ENCODE peak calls at places on chromosomes 2 and 18, in ten cellular contexts. One of them, this sample, is unnamed.

GRCh38 chr2:40725040-40725439 is 273.1 kb upstream of the SLC8A1 start:
- ATAC-seq in right cardiac atrium: peak
- ATAC-seq in stimulated activated memory B cell treated with anti-CD40 and anti-IgM and Interleukin-4, amounts not matched to agents 10 μg/mL and 1 μg/mL and 100 μg/mL, for 72 hours: no peak
- ATAC-seq in left lung: no peak
- ATAC-seq in activated CD8-positive, alpha-beta memory T cell treated with anti-CD3 and anti-CD28 coated beads, Interleukin-2, amount 10 ng/mL, durations not matched to agents 7 days and 5 days: no peak
- ATAC-seq in A549: no peak
- ATAC-seq in CD4-positive, alpha-beta T cell: no peak
- ATAC-seq in CD8-positive, alpha-beta T cell: no peak
- ATAC-seq in mucosa of descending colon: no peak
- ATAC-seq in HCT116: no peak
- ATAC-seq in this sample: no peak

GRCh38 chr2:27681844-27682243 is 18.2 kb downstream of the SLC4A1AP start:
- ATAC-seq in activated CD8-positive, alpha-beta memory T cell treated with anti-CD3 and anti-CD28 coated beads, Interleukin-2, amount 10 ng/mL, durations not matched to agents 7 days and 5 days: no peak
- ATAC-seq in CD8-positive, alpha-beta T cell: no peak
- ATAC-seq in A549: peak
- ATAC-seq in stimulated activated memory B cell treated with anti-CD40 and anti-IgM and Interleukin-4, amounts not matched to agents 10 μg/mL and 1 μg/mL and 100 μg/mL, for 72 hours: no peak
- ATAC-seq in mucosa of descending colon: peak
- ATAC-seq in right cardiac atrium: no peak
- ATAC-seq in left lung: peak
- ATAC-seq in CD4-positive, alpha-beta T cell: no peak
- ATAC-seq in HCT116: peak
- ATAC-seq in this sample: peak

GRCh38 chr2:231190531-231191197 is 7.8 kb upstream of the ARMC9 start:
- ATAC-seq in right cardiac atrium: peak
- ATAC-seq in activated CD8-positive, alpha-beta memory T cell treated with anti-CD3 and anti-CD28 coated beads, Interleukin-2, amount 10 ng/mL, durations not matched to agents 7 days and 5 days: no peak
- ATAC-seq in HCT116: no peak
- ATAC-seq in A549: peak
- ATAC-seq in left lung: peak
- ATAC-seq in mucosa of descending colon: peak
- ATAC-seq in stimulated activated memory B cell treated with anti-CD40 and anti-IgM and Interleukin-4, amounts not matched to agents 10 μg/mL and 1 μg/mL and 100 μg/mL, for 72 hours: no peak
- ATAC-seq in CD4-positive, alpha-beta T cell: no peak
- ATAC-seq in CD8-positive, alpha-beta T cell: no peak
- ATAC-seq in this sample: no peak

GRCh38 chr2:30826916-30827315 is 19.7 kb upstream of the CAPN13 start:
- ATAC-seq in CD4-positive, alpha-beta T cell: no peak
- ATAC-seq in CD8-positive, alpha-beta T cell: no peak
- ATAC-seq in A549: no peak
- ATAC-seq in left lung: no peak
- ATAC-seq in HCT116: no peak
- ATAC-seq in stimulated activated memory B cell treated with anti-CD40 and anti-IgM and Interleukin-4, amounts not matched to agents 10 μg/mL and 1 μg/mL and 100 μg/mL, for 72 hours: no peak
- ATAC-seq in right cardiac atrium: no peak
- ATAC-seq in mucosa of descending colon: no peak
- ATAC-seq in activated CD8-positive, alpha-beta memory T cell treated with anti-CD3 and anti-CD28 coated beads, Interleukin-2, amount 10 ng/mL, durations not matched to agents 7 days and 5 days: no peak
- ATAC-seq in this sample: no peak

GRCh38 chr2:111219285-111219684 is 98.6 kb downstream of the BCL2L11 start:
- ATAC-seq in CD8-positive, alpha-beta T cell: no peak
- ATAC-seq in right cardiac atrium: no peak
- ATAC-seq in A549: no peak
- ATAC-seq in mucosa of descending colon: peak
- ATAC-seq in HCT116: no peak
- ATAC-seq in CD4-positive, alpha-beta T cell: no peak
- ATAC-seq in stimulated activated memory B cell treated with anti-CD40 and anti-IgM and Interleukin-4, amounts not matched to agents 10 μg/mL and 1 μg/mL and 100 μg/mL, for 72 hours: peak
- ATAC-seq in activated CD8-positive, alpha-beta memory T cell treated with anti-CD3 and anti-CD28 coated beads, Interleukin-2, amount 10 ng/mL, durations not matched to agents 7 days and 5 days: no peak
- ATAC-seq in left lung: no peak
- ATAC-seq in this sample: no peak

GRCh38 chr2:109238580-109238979 is 109.6 kb downstream of the SH3RF3 start:
- ATAC-seq in HCT116: no peak
- ATAC-seq in CD4-positive, alpha-beta T cell: peak
- ATAC-seq in stimulated activated memory B cell treated with anti-CD40 and anti-IgM and Interleukin-4, amounts not matched to agents 10 μg/mL and 1 μg/mL and 100 μg/mL, for 72 hours: peak
- ATAC-seq in right cardiac atrium: peak
- ATAC-seq in A549: no peak
- ATAC-seq in CD8-positive, alpha-beta T cell: peak
- ATAC-seq in left lung: peak
- ATAC-seq in activated CD8-positive, alpha-beta memory T cell treated with anti-CD3 and anti-CD28 coated beads, Interleukin-2, amount 10 ng/mL, durations not matched to agents 7 days and 5 days: peak
- ATAC-seq in mucosa of descending colon: peak
- ATAC-seq in this sample: no peak

GRCh38 chr2:174585657-174586056 is 11.9 kb downstream of the WIPF1 start:
- ATAC-seq in A549: no peak
- ATAC-seq in right cardiac atrium: no peak
- ATAC-seq in CD4-positive, alpha-beta T cell: no peak
- ATAC-seq in HCT116: no peak
- ATAC-seq in stimulated activated memory B cell treated with anti-CD40 and anti-IgM and Interleukin-4, amounts not matched to agents 10 μg/mL and 1 μg/mL and 100 μg/mL, for 72 hours: no peak
- ATAC-seq in left lung: no peak
- ATAC-seq in CD8-positive, alpha-beta T cell: no peak
- ATAC-seq in activated CD8-positive, alpha-beta memory T cell treated with anti-CD3 and anti-CD28 coated beads, Interleukin-2, amount 10 ng/mL, durations not matched to agents 7 days and 5 days: no peak
- ATAC-seq in mucosa of descending colon: no peak
- ATAC-seq in this sample: no peak

GRCh38 chr2:233349005-233349998 is 5.0 kb upstream of the DGKD start:
- ATAC-seq in left lung: peak
- ATAC-seq in CD4-positive, alpha-beta T cell: no peak
- ATAC-seq in activated CD8-positive, alpha-beta memory T cell treated with anti-CD3 and anti-CD28 coated beads, Interleukin-2, amount 10 ng/mL, durations not matched to agents 7 days and 5 days: no peak
- ATAC-seq in right cardiac atrium: peak
- ATAC-seq in HCT116: no peak
- ATAC-seq in A549: no peak
- ATAC-seq in stimulated activated memory B cell treated with anti-CD40 and anti-IgM and Interleukin-4, amounts not matched to agents 10 μg/mL and 1 μg/mL and 100 μg/mL, for 72 hours: peak
- ATAC-seq in CD8-positive, alpha-beta T cell: no peak
- ATAC-seq in mucosa of descending colon: peak
- ATAC-seq in this sample: no peak

GRCh38 chr2:98606431-98606830 is 1.9 kb downstream of the COA5 start:
- ATAC-seq in CD8-positive, alpha-beta T cell: no peak
- ATAC-seq in left lung: no peak
- ATAC-seq in A549: no peak
- ATAC-seq in right cardiac atrium: no peak
- ATAC-seq in HCT116: no peak
- ATAC-seq in mucosa of descending colon: no peak
- ATAC-seq in CD4-positive, alpha-beta T cell: no peak
- ATAC-seq in stimulated activated memory B cell treated with anti-CD40 and anti-IgM and Interleukin-4, amounts not matched to agents 10 μg/mL and 1 μg/mL and 100 μg/mL, for 72 hours: no peak
- ATAC-seq in activated CD8-positive, alpha-beta memory T cell treated with anti-CD3 and anti-CD28 coated beads, Interleukin-2, amount 10 ng/mL, durations not matched to agents 7 days and 5 days: no peak
- ATAC-seq in this sample: no peak

GRCh38 chr2:67510745-67511144 is 113.6 kb downstream of the ETAA1 start:
- ATAC-seq in activated CD8-positive, alpha-beta memory T cell treated with anti-CD3 and anti-CD28 coated beads, Interleukin-2, amount 10 ng/mL, durations not matched to agents 7 days and 5 days: no peak
- ATAC-seq in mucosa of descending colon: no peak
- ATAC-seq in stimulated activated memory B cell treated with anti-CD40 and anti-IgM and Interleukin-4, amounts not matched to agents 10 μg/mL and 1 μg/mL and 100 μg/mL, for 72 hours: no peak
- ATAC-seq in HCT116: no peak
- ATAC-seq in CD8-positive, alpha-beta T cell: no peak
- ATAC-seq in left lung: peak
- ATAC-seq in A549: no peak
- ATAC-seq in right cardiac atrium: peak
- ATAC-seq in CD4-positive, alpha-beta T cell: no peak
- ATAC-seq in this sample: no peak

GRCh38 chr2:121804997-121805766 is 49.7 kb downstream of the TSN start:
- ATAC-seq in CD4-positive, alpha-beta T cell: no peak
- ATAC-seq in A549: no peak
- ATAC-seq in left lung: no peak
- ATAC-seq in right cardiac atrium: no peak
- ATAC-seq in activated CD8-positive, alpha-beta memory T cell treated with anti-CD3 and anti-CD28 coated beads, Interleukin-2, amount 10 ng/mL, durations not matched to agents 7 days and 5 days: no peak
- ATAC-seq in CD8-positive, alpha-beta T cell: no peak
- ATAC-seq in stimulated activated memory B cell treated with anti-CD40 and anti-IgM and Interleukin-4, amounts not matched to agents 10 μg/mL and 1 μg/mL and 100 μg/mL, for 72 hours: no peak
- ATAC-seq in mucosa of descending colon: no peak
- ATAC-seq in HCT116: no peak
- ATAC-seq in this sample: no peak

GRCh38 chr2:102439065-102439695 is 16.2 kb downstream of the IL18RAP start:
- ATAC-seq in CD8-positive, alpha-beta T cell: no peak
- ATAC-seq in right cardiac atrium: peak
- ATAC-seq in stimulated activated memory B cell treated with anti-CD40 and anti-IgM and Interleukin-4, amounts not matched to agents 10 μg/mL and 1 μg/mL and 100 μg/mL, for 72 hours: no peak
- ATAC-seq in A549: no peak
- ATAC-seq in left lung: peak
- ATAC-seq in HCT116: no peak
- ATAC-seq in CD4-positive, alpha-beta T cell: no peak
- ATAC-seq in mucosa of descending colon: no peak
- ATAC-seq in activated CD8-positive, alpha-beta memory T cell treated with anti-CD3 and anti-CD28 coated beads, Interleukin-2, amount 10 ng/mL, durations not matched to agents 7 days and 5 days: no peak
- ATAC-seq in this sample: no peak

GRCh38 chr18:77012751-77013550 is 119.6 kb downstream of the MBP start:
- ATAC-seq in activated CD8-positive, alpha-beta memory T cell treated with anti-CD3 and anti-CD28 coated beads, Interleukin-2, amount 10 ng/mL, durations not matched to agents 7 days and 5 days: no peak
- ATAC-seq in right cardiac atrium: peak
- ATAC-seq in A549: no peak
- ATAC-seq in HCT116: no peak
- ATAC-seq in stimulated activated memory B cell treated with anti-CD40 and anti-IgM and Interleukin-4, amounts not matched to agents 10 μg/mL and 1 μg/mL and 100 μg/mL, for 72 hours: no peak
- ATAC-seq in mucosa of descending colon: no peak
- ATAC-seq in CD8-positive, alpha-beta T cell: no peak
- ATAC-seq in left lung: no peak
- ATAC-seq in CD4-positive, alpha-beta T cell: no peak
- ATAC-seq in this sample: no peak

GRCh38 chr18:22200611-22201225 is 31.3 kb downstream of the GATA6 start:
- ATAC-seq in left lung: no peak
- ATAC-seq in activated CD8-positive, alpha-beta memory T cell treated with anti-CD3 and anti-CD28 coated beads, Interleukin-2, amount 10 ng/mL, durations not matched to agents 7 days and 5 days: no peak
- ATAC-seq in mucosa of descending colon: no peak
- ATAC-seq in stimulated activated memory B cell treated with anti-CD40 and anti-IgM and Interleukin-4, amounts not matched to agents 10 μg/mL and 1 μg/mL and 100 μg/mL, for 72 hours: peak
- ATAC-seq in CD8-positive, alpha-beta T cell: no peak
- ATAC-seq in right cardiac atrium: peak
- ATAC-seq in A549: no peak
- ATAC-seq in CD4-positive, alpha-beta T cell: no peak
- ATAC-seq in HCT116: no peak
- ATAC-seq in this sample: no peak

GRCh38 chr18:48833701-48834394 is 116.9 kb downstream of the SMAD7 start:
- ATAC-seq in CD8-positive, alpha-beta T cell: peak
- ATAC-seq in mucosa of descending colon: peak
- ATAC-seq in right cardiac atrium: no peak
- ATAC-seq in activated CD8-positive, alpha-beta memory T cell treated with anti-CD3 and anti-CD28 coated beads, Interleukin-2, amount 10 ng/mL, durations not matched to agents 7 days and 5 days: peak
- ATAC-seq in left lung: peak
- ATAC-seq in CD4-positive, alpha-beta T cell: peak
- ATAC-seq in HCT116: no peak
- ATAC-seq in stimulated activated memory B cell treated with anti-CD40 and anti-IgM and Interleukin-4, amounts not matched to agents 10 μg/mL and 1 μg/mL and 100 μg/mL, for 72 hours: peak
- ATAC-seq in A549: no peak
- ATAC-seq in this sample: peak

GRCh38 chr18:74825460-74825859 is 227.8 kb downstream of the ZNF407 start:
- ATAC-seq in CD8-positive, alpha-beta T cell: no peak
- ATAC-seq in HCT116: no peak
- ATAC-seq in mucosa of descending colon: no peak
- ATAC-seq in A549: no peak
- ATAC-seq in right cardiac atrium: no peak
- ATAC-seq in stimulated activated memory B cell treated with anti-CD40 and anti-IgM and Interleukin-4, amounts not matched to agents 10 μg/mL and 1 μg/mL and 100 μg/mL, for 72 hours: no peak
- ATAC-seq in left lung: no peak
- ATAC-seq in activated CD8-positive, alpha-beta memory T cell treated with anti-CD3 and anti-CD28 coated beads, Interleukin-2, amount 10 ng/mL, durations not matched to agents 7 days and 5 days: no peak
- ATAC-seq in CD4-positive, alpha-beta T cell: no peak
- ATAC-seq in this sample: no peak

GRCh38 chr18:79617521-79618500 is 61.8 kb upstream of the CTDP1 start:
- ATAC-seq in A549: no peak
- ATAC-seq in stimulated activated memory B cell treated with anti-CD40 and anti-IgM and Interleukin-4, amounts not matched to agents 10 μg/mL and 1 μg/mL and 100 μg/mL, for 72 hours: peak
- ATAC-seq in activated CD8-positive, alpha-beta memory T cell treated with anti-CD3 and anti-CD28 coated beads, Interleukin-2, amount 10 ng/mL, durations not matched to agents 7 days and 5 days: no peak
- ATAC-seq in left lung: no peak
- ATAC-seq in mucosa of descending colon: no peak
- ATAC-seq in HCT116: no peak
- ATAC-seq in CD4-positive, alpha-beta T cell: no peak
- ATAC-seq in CD8-positive, alpha-beta T cell: no peak
- ATAC-seq in right cardiac atrium: peak
- ATAC-seq in this sample: no peak

GRCh38 chr2:128930101-128930500 is 611.4 kb upstream of the HS6ST1 start:
- ATAC-seq in activated CD8-positive, alpha-beta memory T cell treated with anti-CD3 and anti-CD28 coated beads, Interleukin-2, amount 10 ng/mL, durations not matched to agents 7 days and 5 days: no peak
- ATAC-seq in A549: no peak
- ATAC-seq in CD8-positive, alpha-beta T cell: no peak
- ATAC-seq in mucosa of descending colon: no peak
- ATAC-seq in left lung: no peak
- ATAC-seq in stimulated activated memory B cell treated with anti-CD40 and anti-IgM and Interleukin-4, amounts not matched to agents 10 μg/mL and 1 μg/mL and 100 μg/mL, for 72 hours: no peak
- ATAC-seq in HCT116: no peak
- ATAC-seq in CD4-positive, alpha-beta T cell: no peak
- ATAC-seq in right cardiac atrium: no peak
- ATAC-seq in this sample: no peak

GRCh38 chr2:234623521-234623991 is 126.7 kb upstream of the ARL4C start:
- ATAC-seq in A549: no peak
- ATAC-seq in stimulated activated memory B cell treated with anti-CD40 and anti-IgM and Interleukin-4, amounts not matched to agents 10 μg/mL and 1 μg/mL and 100 μg/mL, for 72 hours: no peak
- ATAC-seq in right cardiac atrium: no peak
- ATAC-seq in activated CD8-positive, alpha-beta memory T cell treated with anti-CD3 and anti-CD28 coated beads, Interleukin-2, amount 10 ng/mL, durations not matched to agents 7 days and 5 days: no peak
- ATAC-seq in left lung: no peak
- ATAC-seq in CD8-positive, alpha-beta T cell: no peak
- ATAC-seq in CD4-positive, alpha-beta T cell: no peak
- ATAC-seq in HCT116: no peak
- ATAC-seq in mucosa of descending colon: no peak
- ATAC-seq in this sample: no peak

GRCh38 chr2:176268976-176269318 is 295 bp upstream of the MTX2 start:
- ATAC-seq in CD8-positive, alpha-beta T cell: peak
- ATAC-seq in activated CD8-positive, alpha-beta memory T cell treated with anti-CD3 and anti-CD28 coated beads, Interleukin-2, amount 10 ng/mL, durations not matched to agents 7 days and 5 days: peak
- ATAC-seq in stimulated activated memory B cell treated with anti-CD40 and anti-IgM and Interleukin-4, amounts not matched to agents 10 μg/mL and 1 μg/mL and 100 μg/mL, for 72 hours: no peak
- ATAC-seq in mucosa of descending colon: peak
- ATAC-seq in left lung: no peak
- ATAC-seq in A549: peak
- ATAC-seq in HCT116: no peak
- ATAC-seq in CD4-positive, alpha-beta T cell: peak
- ATAC-seq in right cardiac atrium: no peak
- ATAC-seq in this sample: peak

GRCh38 chr2:217685255-217685605 is 317.6 kb downstream of the TNS1 start:
- ATAC-seq in A549: peak
- ATAC-seq in CD8-positive, alpha-beta T cell: no peak
- ATAC-seq in stimulated activated memory B cell treated with anti-CD40 and anti-IgM and Interleukin-4, amounts not matched to agents 10 μg/mL and 1 μg/mL and 100 μg/mL, for 72 hours: no peak
- ATAC-seq in CD4-positive, alpha-beta T cell: no peak
- ATAC-seq in mucosa of descending colon: peak
- ATAC-seq in left lung: peak
- ATAC-seq in activated CD8-positive, alpha-beta memory T cell treated with anti-CD3 and anti-CD28 coated beads, Interleukin-2, amount 10 ng/mL, durations not matched to agents 7 days and 5 days: no peak
- ATAC-seq in right cardiac atrium: peak
- ATAC-seq in HCT116: peak
- ATAC-seq in this sample: no peak

GRCh38 chr2:198945496-198945895 is 512.2 kb downstream of the SATB2 start:
- ATAC-seq in mucosa of descending colon: peak
- ATAC-seq in A549: no peak
- ATAC-seq in left lung: no peak
- ATAC-seq in CD4-positive, alpha-beta T cell: no peak
- ATAC-seq in CD8-positive, alpha-beta T cell: no peak
- ATAC-seq in stimulated activated memory B cell treated with anti-CD40 and anti-IgM and Interleukin-4, amounts not matched to agents 10 μg/mL and 1 μg/mL and 100 μg/mL, for 72 hours: no peak
- ATAC-seq in activated CD8-positive, alpha-beta memory T cell treated with anti-CD3 and anti-CD28 coated beads, Interleukin-2, amount 10 ng/mL, durations not matched to agents 7 days and 5 days: no peak
- ATAC-seq in HCT116: no peak
- ATAC-seq in right cardiac atrium: no peak
- ATAC-seq in this sample: no peak

GRCh38 chr2:1798425-1799144 is 54.3 kb upstream of the PXDN start:
- ATAC-seq in HCT116: no peak
- ATAC-seq in left lung: no peak
- ATAC-seq in mucosa of descending colon: no peak
- ATAC-seq in CD8-positive, alpha-beta T cell: no peak
- ATAC-seq in CD4-positive, alpha-beta T cell: peak
- ATAC-seq in A549: no peak
- ATAC-seq in stimulated activated memory B cell treated with anti-CD40 and anti-IgM and Interleukin-4, amounts not matched to agents 10 μg/mL and 1 μg/mL and 100 μg/mL, for 72 hours: no peak
- ATAC-seq in activated CD8-positive, alpha-beta memory T cell treated with anti-CD3 and anti-CD28 coated beads, Interleukin-2, amount 10 ng/mL, durations not matched to agents 7 days and 5 days: no peak
- ATAC-seq in right cardiac atrium: no peak
- ATAC-seq in this sample: no peak

GRCh38 chr2:216881411-216881810 is 21.5 kb upstream of the TNP1 start:
- ATAC-seq in left lung: no peak
- ATAC-seq in A549: no peak
- ATAC-seq in right cardiac atrium: no peak
- ATAC-seq in CD4-positive, alpha-beta T cell: no peak
- ATAC-seq in mucosa of descending colon: no peak
- ATAC-seq in stimulated activated memory B cell treated with anti-CD40 and anti-IgM and Interleukin-4, amounts not matched to agents 10 μg/mL and 1 μg/mL and 100 μg/mL, for 72 hours: no peak
- ATAC-seq in HCT116: no peak
- ATAC-seq in CD8-positive, alpha-beta T cell: no peak
- ATAC-seq in activated CD8-positive, alpha-beta memory T cell treated with anti-CD3 and anti-CD28 coated beads, Interleukin-2, amount 10 ng/mL, durations not matched to agents 7 days and 5 days: no peak
- ATAC-seq in this sample: no peak

GRCh38 chr2:72883356-72883962 is 3.7 kb upstream of the SPR start:
- ATAC-seq in stimulated activated memory B cell treated with anti-CD40 and anti-IgM and Interleukin-4, amounts not matched to agents 10 μg/mL and 1 μg/mL and 100 μg/mL, for 72 hours: no peak
- ATAC-seq in A549: no peak
- ATAC-seq in left lung: no peak
- ATAC-seq in CD8-positive, alpha-beta T cell: no peak
- ATAC-seq in HCT116: no peak
- ATAC-seq in right cardiac atrium: no peak
- ATAC-seq in activated CD8-positive, alpha-beta memory T cell treated with anti-CD3 and anti-CD28 coated beads, Interleukin-2, amount 10 ng/mL, durations not matched to agents 7 days and 5 days: no peak
- ATAC-seq in mucosa of descending colon: no peak
- ATAC-seq in CD4-positive, alpha-beta T cell: no peak
- ATAC-seq in this sample: no peak

GRCh38 chr2:238173692-238174091 is 14.9 kb downstream of the ERFE start:
- ATAC-seq in CD4-positive, alpha-beta T cell: no peak
- ATAC-seq in A549: peak
- ATAC-seq in mucosa of descending colon: no peak
- ATAC-seq in left lung: no peak
- ATAC-seq in activated CD8-positive, alpha-beta memory T cell treated with anti-CD3 and anti-CD28 coated beads, Interleukin-2, amount 10 ng/mL, durations not matched to agents 7 days and 5 days: no peak
- ATAC-seq in stimulated activated memory B cell treated with anti-CD40 and anti-IgM and Interleukin-4, amounts not matched to agents 10 μg/mL and 1 μg/mL and 100 μg/mL, for 72 hours: no peak
- ATAC-seq in CD8-positive, alpha-beta T cell: no peak
- ATAC-seq in HCT116: peak
- ATAC-seq in right cardiac atrium: no peak
- ATAC-seq in this sample: no peak

GRCh38 chr2:205903549-205904129 is 182.3 kb downstream of the INO80D start:
- ATAC-seq in A549: peak
- ATAC-seq in CD4-positive, alpha-beta T cell: no peak
- ATAC-seq in left lung: peak
- ATAC-seq in activated CD8-positive, alpha-beta memory T cell treated with anti-CD3 and anti-CD28 coated beads, Interleukin-2, amount 10 ng/mL, durations not matched to agents 7 days and 5 days: no peak
- ATAC-seq in mucosa of descending colon: peak
- ATAC-seq in stimulated activated memory B cell treated with anti-CD40 and anti-IgM and Interleukin-4, amounts not matched to agents 10 μg/mL and 1 μg/mL and 100 μg/mL, for 72 hours: no peak
- ATAC-seq in HCT116: peak
- ATAC-seq in CD8-positive, alpha-beta T cell: no peak
- ATAC-seq in right cardiac atrium: peak
- ATAC-seq in this sample: peak

GRCh38 chr2:142813830-142814829 is 63.3 kb upstream of the KYNU start:
- ATAC-seq in HCT116: no peak
- ATAC-seq in A549: no peak
- ATAC-seq in stimulated activated memory B cell treated with anti-CD40 and anti-IgM and Interleukin-4, amounts not matched to agents 10 μg/mL and 1 μg/mL and 100 μg/mL, for 72 hours: no peak
- ATAC-seq in CD8-positive, alpha-beta T cell: no peak
- ATAC-seq in mucosa of descending colon: no peak
- ATAC-seq in CD4-positive, alpha-beta T cell: no peak
- ATAC-seq in left lung: no peak
- ATAC-seq in activated CD8-positive, alpha-beta memory T cell treated with anti-CD3 and anti-CD28 coated beads, Interleukin-2, amount 10 ng/mL, durations not matched to agents 7 days and 5 days: no peak
- ATAC-seq in right cardiac atrium: no peak
- ATAC-seq in this sample: no peak